ENCODE peak calls at places on chromosomes 11 and 22, in five cellular contexts. One of them, this sample, is unnamed.

GRCh38 chr11:119694334-119694733 is 34.7 kb downstream of the NECTIN1 start:
- DNase-seq in body of pancreas: peak
- DNase-seq in brain microvascular endothelial cell: no peak
- DNase-seq in GM10248: peak
- DNase-seq in Peyer's patch: no peak
- DNase-seq in this sample: peak

GRCh38 chr11:107651672-107652071 is 60.2 kb downstream of the SLN start:
- DNase-seq in GM10248: no peak
- DNase-seq in Peyer's patch: no peak
- DNase-seq in brain microvascular endothelial cell: no peak
- DNase-seq in body of pancreas: no peak
- DNase-seq in this sample: no peak

GRCh38 chr11:70735976-70736375 is 337.6 kb downstream of the CTTN start:
- DNase-seq in brain microvascular endothelial cell: no peak
- DNase-seq in Peyer's patch: no peak
- DNase-seq in GM10248: no peak
- DNase-seq in body of pancreas: no peak
- DNase-seq in this sample: no peak

GRCh38 chr22:37544955-37545702 is 15.2 kb upstream of the CDC42EP1 start:
- DNase-seq in GM10248: peak
- DNase-seq in Peyer's patch: peak
- DNase-seq in brain microvascular endothelial cell: peak
- DNase-seq in body of pancreas: peak
- DNase-seq in this sample: peak

GRCh38 chr11:17471501-17471900 is 5.1 kb downstream of the ABCC8 start:
- DNase-seq in GM10248: no peak
- DNase-seq in Peyer's patch: no peak
- DNase-seq in body of pancreas: peak
- DNase-seq in brain microvascular endothelial cell: no peak
- DNase-seq in this sample: no peak

GRCh38 chr11:134014502-134014901 is 54.4 kb upstream of the JAM3 start:
- DNase-seq in brain microvascular endothelial cell: no peak
- DNase-seq in body of pancreas: peak
- DNase-seq in GM10248: no peak
- DNase-seq in Peyer's patch: no peak
- DNase-seq in this sample: no peak

GRCh38 chr22:30694171-30694637 is 470 bp upstream of the OSBP2 start:
- DNase-seq in body of pancreas: peak
- DNase-seq in GM10248: peak
- DNase-seq in brain microvascular endothelial cell: no peak
- DNase-seq in Peyer's patch: peak
- DNase-seq in this sample: peak

GRCh38 chr22:27985323-27986275 is 66.5 kb upstream of the PITPNB start:
- DNase-seq in body of pancreas: no peak
- DNase-seq in Peyer's patch: no peak
- DNase-seq in GM10248: no peak
- DNase-seq in brain microvascular endothelial cell: no peak
- DNase-seq in this sample: no peak

GRCh38 chr22:47298017-47298820 is 535.8 kb downstream of the TBC1D22A start:
- DNase-seq in body of pancreas: no peak
- DNase-seq in GM10248: peak
- DNase-seq in Peyer's patch: no peak
- DNase-seq in brain microvascular endothelial cell: no peak
- DNase-seq in this sample: no peak

GRCh38 chr11:11069741-11070550 is 212.1 kb upstream of the ZBED5 start:
- DNase-seq in GM10248: no peak
- DNase-seq in brain microvascular endothelial cell: no peak
- DNase-seq in Peyer's patch: no peak
- DNase-seq in body of pancreas: no peak
- DNase-seq in this sample: no peak

GRCh38 chr11:67572747-67573419 is 10.7 kb upstream of the GSTP1 start:
- DNase-seq in GM10248: no peak
- DNase-seq in brain microvascular endothelial cell: peak
- DNase-seq in body of pancreas: peak
- DNase-seq in Peyer's patch: peak
- DNase-seq in this sample: no peak

GRCh38 chr11:120471131-120471530 is 40.4 kb upstream of the GRIK4 start:
- DNase-seq in body of pancreas: no peak
- DNase-seq in brain microvascular endothelial cell: peak
- DNase-seq in Peyer's patch: no peak
- DNase-seq in GM10248: no peak
- DNase-seq in this sample: no peak

GRCh38 chr11:46677991-46678740 is 22.3 kb downstream of the ARHGAP1 start:
- DNase-seq in body of pancreas: no peak
- DNase-seq in brain microvascular endothelial cell: no peak
- DNase-seq in GM10248: no peak
- DNase-seq in Peyer's patch: no peak
- DNase-seq in this sample: no peak

GRCh38 chr11:47915407-47916137 is 64.8 kb upstream of the PTPRJ start:
- DNase-seq in Peyer's patch: peak
- DNase-seq in brain microvascular endothelial cell: no peak
- DNase-seq in body of pancreas: peak
- DNase-seq in GM10248: no peak
- DNase-seq in this sample: no peak

GRCh38 chr11:111465400-111465799 is 46.8 kb downstream of the BTG4 start:
- DNase-seq in GM10248: no peak
- DNase-seq in brain microvascular endothelial cell: peak
- DNase-seq in body of pancreas: no peak
- DNase-seq in Peyer's patch: no peak
- DNase-seq in this sample: no peak

GRCh38 chr22:26756675-26757293 is 99.4 kb downstream of the MIAT start:
- DNase-seq in GM10248: peak
- DNase-seq in brain microvascular endothelial cell: peak
- DNase-seq in Peyer's patch: no peak
- DNase-seq in body of pancreas: peak
- DNase-seq in this sample: peak

GRCh38 chr22:35313311-35314121 is 13.8 kb downstream of the TOM1 start:
- DNase-seq in Peyer's patch: no peak
- DNase-seq in body of pancreas: peak
- DNase-seq in brain microvascular endothelial cell: peak
- DNase-seq in GM10248: no peak
- DNase-seq in this sample: no peak

GRCh38 chr11:129960216-129961214 is 42.1 kb downstream of the PRDM10 start:
- DNase-seq in GM10248: peak
- DNase-seq in brain microvascular endothelial cell: peak
- DNase-seq in body of pancreas: no peak
- DNase-seq in Peyer's patch: no peak
- DNase-seq in this sample: peak

GRCh38 chr11:45335434-45335833 is 49.3 kb upstream of the SYT13 start:
- DNase-seq in GM10248: no peak
- DNase-seq in Peyer's patch: no peak
- DNase-seq in brain microvascular endothelial cell: no peak
- DNase-seq in body of pancreas: no peak
- DNase-seq in this sample: no peak

GRCh38 chr11:1222491-1223345 is at the start of gene MUC5B:
- DNase-seq in brain microvascular endothelial cell: no peak
- DNase-seq in body of pancreas: peak
- DNase-seq in Peyer's patch: no peak
- DNase-seq in GM10248: no peak
- DNase-seq in this sample: no peak

GRCh38 chr11:32427935-32428664 is 7.2 kb downstream of the WT1 start:
- DNase-seq in Peyer's patch: no peak
- DNase-seq in brain microvascular endothelial cell: no peak
- DNase-seq in body of pancreas: no peak
- DNase-seq in GM10248: no peak
- DNase-seq in this sample: no peak

GRCh38 chr22:41478891-41479521 is 10.1 kb downstream of the ACO2 start:
- DNase-seq in body of pancreas: no peak
- DNase-seq in Peyer's patch: no peak
- DNase-seq in GM10248: peak
- DNase-seq in brain microvascular endothelial cell: no peak
- DNase-seq in this sample: peak

GRCh38 chr11:66311470-66311964 is 5.3 kb downstream of the CD248 start:
- DNase-seq in brain microvascular endothelial cell: no peak
- DNase-seq in Peyer's patch: no peak
- DNase-seq in GM10248: no peak
- DNase-seq in body of pancreas: no peak
- DNase-seq in this sample: no peak

GRCh38 chr11:66310324-66310723 is 6.5 kb downstream of the CD248 start:
- DNase-seq in brain microvascular endothelial cell: no peak
- DNase-seq in body of pancreas: no peak
- DNase-seq in Peyer's patch: no peak
- DNase-seq in GM10248: no peak
- DNase-seq in this sample: no peak

GRCh38 chr11:66312549-66313320 is 4.1 kb downstream of the CD248 start:
- DNase-seq in brain microvascular endothelial cell: peak
- DNase-seq in Peyer's patch: peak
- DNase-seq in GM10248: peak
- DNase-seq in body of pancreas: peak
- DNase-seq in this sample: peak

GRCh38 chr11:66313321-66314185 is 3.3 kb downstream of the CD248 start:
- DNase-seq in Peyer's patch: no peak
- DNase-seq in GM10248: no peak
- DNase-seq in body of pancreas: no peak
- DNase-seq in brain microvascular endothelial cell: no peak
- DNase-seq in this sample: no peak

GRCh38 chr11:66311965-66312548 is 4.8 kb downstream of the CD248 start:
- DNase-seq in brain microvascular endothelial cell: peak
- DNase-seq in body of pancreas: peak
- DNase-seq in Peyer's patch: peak
- DNase-seq in GM10248: peak
- DNase-seq in this sample: peak
- TF ChIP-seq CTCF in brain microvascular endothelial cell: peak
- TF ChIP-seq CTCF in body of pancreas: peak
- TF ChIP-seq CTCF in Peyer's patch: peak
- TF ChIP-seq CTCF in GM10248: peak
- TF ChIP-seq CTCF in this sample: peak

DNA sequence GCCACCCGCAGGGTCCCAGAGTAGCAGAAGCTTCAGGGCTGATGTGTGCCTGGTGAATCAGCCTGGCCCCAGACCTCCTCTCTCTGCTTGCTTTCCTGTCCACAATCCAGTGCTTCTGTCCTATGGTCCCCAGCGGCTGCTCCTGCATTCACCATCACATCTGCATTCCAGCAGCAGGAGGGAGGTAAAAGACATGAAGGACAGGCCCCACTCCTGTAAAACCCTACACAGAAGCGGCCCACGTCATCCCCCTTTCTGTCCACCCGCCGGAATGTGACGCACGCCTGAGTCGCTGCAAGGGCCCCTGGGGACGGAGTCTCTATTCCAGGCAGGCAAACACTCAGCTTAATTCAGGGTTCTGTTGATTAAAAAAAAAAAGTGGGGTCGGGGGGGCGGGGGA is 58.3 kb downstream of the CDKN1C start:
- DNase-seq in GM10248: no peak
- DNase-seq in Peyer's patch: no peak
- DNase-seq in body of pancreas: no peak
- DNase-seq in brain microvascular endothelial cell: peak
- DNase-seq in this sample: no peak
- TF ChIP-seq CTCF in GM10248: no peak
- TF ChIP-seq CTCF in Peyer's patch: no peak
- TF ChIP-seq CTCF in body of pancreas: no peak
- TF ChIP-seq CTCF in brain microvascular endothelial cell: no peak
- TF ChIP-seq CTCF in this sample: no peak

GRCh38 chr11:36119300-36119699 is 169.9 kb downstream of the COMMD9 start:
- DNase-seq in GM10248: no peak
- DNase-seq in Peyer's patch: no peak
- DNase-seq in brain microvascular endothelial cell: no peak
- DNase-seq in body of pancreas: no peak
- DNase-seq in this sample: no peak

GRCh38 chr11:36116161-36116560 is 172.3 kb downstream of the LDLRAD3 start:
- DNase-seq in Peyer's patch: no peak
- DNase-seq in brain microvascular endothelial cell: no peak
- DNase-seq in GM10248: no peak
- DNase-seq in body of pancreas: no peak
- DNase-seq in this sample: no peak

GRCh38 chr11:36114095-36114494 is 170.2 kb downstream of the LDLRAD3 start:
- DNase-seq in GM10248: no peak
- DNase-seq in brain microvascular endothelial cell: no peak
- DNase-seq in Peyer's patch: no peak
- DNase-seq in body of pancreas: no peak
- DNase-seq in this sample: no peak

GRCh38 chr11:36118084-36118483 is 171.1 kb downstream of the COMMD9 start:
- DNase-seq in GM10248: no peak
- DNase-seq in Peyer's patch: no peak
- DNase-seq in body of pancreas: no peak
- DNase-seq in brain microvascular endothelial cell: no peak
- DNase-seq in this sample: no peak

GRCh38 chr11:36115378-36115801 is 171.5 kb downstream of the LDLRAD3 start:
- DNase-seq in body of pancreas: no peak
- DNase-seq in brain microvascular endothelial cell: no peak
- DNase-seq in GM10248: no peak
- DNase-seq in Peyer's patch: no peak
- DNase-seq in this sample: no peak
- TF ChIP-seq CTCF in body of pancreas: no peak
- TF ChIP-seq CTCF in brain microvascular endothelial cell: no peak
- TF ChIP-seq CTCF in GM10248: no peak
- TF ChIP-seq CTCF in Peyer's patch: no peak
- TF ChIP-seq CTCF in this sample: no peak

GRCh38 chr11:116868066-116868465 is 30.6 kb upstream of the APOA1 start:
- DNase-seq in brain microvascular endothelial cell: no peak
- DNase-seq in body of pancreas: no peak
- DNase-seq in GM10248: no peak
- DNase-seq in Peyer's patch: no peak
- DNase-seq in this sample: no peak
- TF ChIP-seq CTCF in brain microvascular endothelial cell: no peak
- TF ChIP-seq CTCF in body of pancreas: no peak
- TF ChIP-seq CTCF in GM10248: no peak
- TF ChIP-seq CTCF in Peyer's patch: no peak
- TF ChIP-seq CTCF in this sample: no peak

This sample was measured in GM13977.